ENCODE peak calls at places on chromosomes 12 and 14, in six cellular contexts. A is naive thymus-derived CD8-positive, alpha-beta T cell; I is activated naive CD4-positive, alpha-beta T cell treated with Interleukin-2 at 50 U/mL for 16 hours; E is NCI-H82; X is HT-29; P is AG08395. T is an unnamed sample.

GRCh38 chr14:71183856-71184255 is 276.6 kb downstream of the PCNX1 start:
- DNase-seq in I (no peak), E (peak), X (no peak), P (no peak), A (no peak), T (no peak)

GRCh38 chr12:56162468-56163290 is 4.5 kb downstream of the MYL6 start:
- DNase-seq in P (no peak), I (no peak), E (peak), A (no peak), X (no peak), T (no peak)

GRCh38 chr12:128712622-128713021 is 111.1 kb downstream of the SLC15A4 start:
- DNase-seq in E (no peak), A (no peak), I (no peak), X (no peak), P (no peak), T (no peak)

GRCh38 chr12:47808049-47808448 is 11.7 kb downstream of the HDAC7 start:
- DNase-seq in P (no peak), E (peak), A (peak), X (no peak), I (peak), T (no peak)

GRCh38 chr14:76861574-76862255 is 35.5 kb downstream of the LRRC74A start:
- DNase-seq in P (no peak), X (no peak), E (no peak), A (no peak), I (no peak), T (no peak)

GRCh38 chr14:31419179-31420012 is 954 bp downstream of the HEATR5A start:
- DNase-seq in E (peak), X (peak), P (peak), I (no peak), A (no peak), T (no peak)

GRCh38 chr14:90034156-90034555 is 27.6 kb upstream of the KCNK13 start:
- DNase-seq in A (no peak), I (no peak), P (no peak), E (no peak), X (no peak), T (no peak)

GRCh38 chr12:53289891-53290290 is 5.5 kb upstream of the PFDN5 start:
- DNase-seq in X (no peak), A (no peak), E (no peak), P (peak), I (no peak), T (no peak)

GRCh38 chr12:78062781-78063180 is 232.1 kb downstream of the NAV3 start:
- DNase-seq in A (no peak), P (peak), E (no peak), I (no peak), X (peak), T (peak)

GRCh38 chr12:25985296-25985992 is 27.0 kb downstream of the RASSF8 start:
- DNase-seq in X (no peak), A (no peak), I (no peak), P (no peak), E (peak), T (no peak)

GRCh38 chr12:120469450-120470149 is at the start of gene SRSF9:
- DNase-seq in E (peak), I (peak), P (peak), A (peak), X (peak), T (peak)

GRCh38 chr12:57895337-57896138 is 45.8 kb upstream of the ATP23 start:
- DNase-seq in I (no peak), X (no peak), A (no peak), E (peak), P (no peak), T (no peak)

GRCh38 chr12:53244337-53244736 is 12.3 kb upstream of the RARG start:
- DNase-seq in X (no peak), P (no peak), I (no peak), E (no peak), A (no peak), T (no peak)

GRCh38 chr14:62213516-62213915 is 451.3 kb downstream of the SNAPC1 start:
- DNase-seq in A (no peak), I (no peak), P (no peak), X (no peak), E (no peak), T (no peak)

GRCh38 chr12:98799411-98799810 is 154.3 kb downstream of the APAF1 start:
- DNase-seq in I (no peak), A (no peak), P (no peak), X (no peak), E (peak), T (no peak)

GRCh38 chr12:48858043-48858442 is 6.1 kb upstream of the DDX23 start:
- DNase-seq in X (no peak), E (no peak), I (no peak), P (no peak), A (no peak), T (no peak)

GRCh38 chr12:119556830-119557229 is 36.7 kb upstream of the TMEM233 start:
- DNase-seq in X (no peak), I (no peak), E (no peak), P (no peak), A (no peak), T (no peak)

GRCh38 chr12:120687570-120688289 is 781 bp downstream of the MLEC start:
- DNase-seq in A (peak), X (peak), I (peak), P (peak), E (peak), T (no peak)

GRCh38 chr14:63853831-63854293 is 1.1 kb downstream of the SYNE2 start:
- DNase-seq in I (peak), P (peak), X (peak), A (peak), E (peak), T (no peak)

GRCh38 chr14:106377432-106377831 is 851.0 kb downstream of the TMEM121 start:
- DNase-seq in I (no peak), X (no peak), A (no peak), E (no peak), P (no peak), T (no peak)

GRCh38 chr12:21054334-21054733 is 76.7 kb upstream of the SLCO1B1 start:
- DNase-seq in P (no peak), I (no peak), E (no peak), A (no peak), X (no peak), T (no peak)

GRCh38 chr14:102415671-102416070 is 52.9 kb downstream of the TECPR2 start:
- DNase-seq in E (no peak), I (no peak), X (no peak), P (no peak), A (no peak), T (no peak)

GRCh38 chr12:57418255-57418654 is 12.6 kb downstream of the R3HDM2 start:
- DNase-seq in E (no peak), I (no peak), X (no peak), P (no peak), A (no peak), T (no peak)

GRCh38 chr12:93699271-93700141 is 22.3 kb downstream of the CRADD start:
- DNase-seq in A (no peak), E (peak), P (peak), I (no peak), X (no peak), T (no peak)

GRCh38 chr12:68497702-68498101 is 113.0 kb upstream of the RAP1B start:
- DNase-seq in A (no peak), X (peak), P (peak), I (peak), E (no peak), T (no peak)

GRCh38 chr12:47736877-47737676 is 11.8 kb upstream of the ENDOU start:
- DNase-seq in P (peak), I (no peak), E (peak), A (no peak), X (no peak), T (peak)

GRCh38 chr12:63006536-63006935 is 71.6 kb upstream of the PPM1H start:
- DNase-seq in P (no peak), X (no peak), I (no peak), E (no peak), A (no peak), T (no peak)

GRCh38 chr14:85252011-85252410 is 277.9 kb upstream of the FLRT2 start:
- DNase-seq in P (peak), I (no peak), A (no peak), X (peak), E (no peak), T (no peak)

GRCh38 chr14:60657609-60657983 is 8.3 kb upstream of the SIX1 start:
- DNase-seq in P (no peak), X (no peak), I (no peak), E (no peak), A (no peak), T (no peak)